ENCODE peak calls at places on chromosomes 6 and 20, in four cellular contexts. One of them, this sample, is unnamed.
A peak's percentile ranks its signal among the peaks of the same experiment; 100 is the strongest.

GRCh38 chr6:29887819-29888581 is 54.3 kb upstream of the HLA-A start:
- DNase-seq in GM12878: peak; percentile 25
- DNase-seq in K562: no peak
- DNase-seq in HepG2: no peak
- DNase-seq in this sample: no peak

GRCh38 chr20:63305393-63305792 is 12.4 kb downstream of the COL20A1 start:
- DNase-seq in GM12878: no peak
- DNase-seq in K562: no peak
- DNase-seq in HepG2: no peak
- DNase-seq in this sample: no peak

GRCh38 chr20:23309781-23310180 is 40.8 kb upstream of the NXT1 start:
- DNase-seq in GM12878: no peak
- DNase-seq in K562: no peak
- DNase-seq in HepG2: no peak
- DNase-seq in this sample: no peak

GRCh38 chr20:19540401-19540800 is 217.7 kb upstream of the RIN2 start:
- DNase-seq in GM12878: no peak
- DNase-seq in K562: no peak
- DNase-seq in HepG2: no peak
- DNase-seq in this sample: no peak

GRCh38 chr6:166036321-166037105 is 131.1 kb downstream of the TBXT start:
- DNase-seq in GM12878: no peak
- DNase-seq in K562: no peak
- DNase-seq in HepG2: no peak
- DNase-seq in this sample: no peak

GRCh38 chr20:12012241-12013222 is 94.8 kb downstream of the BTBD3 start:
- DNase-seq in GM12878: peak; percentile 12
- DNase-seq in K562: peak; percentile 44
- DNase-seq in HepG2: peak; percentile 67
- DNase-seq in this sample: peak; percentile 76

GRCh38 chr20:2651772-2652723 is at the start of gene NOP56:
- DNase-seq in GM12878: peak; percentile 45
- DNase-seq in K562: peak; percentile 91
- DNase-seq in HepG2: peak; percentile 88
- DNase-seq in this sample: peak; percentile 93

GRCh38 chr20:54067606-54068174 is 2.7 kb downstream of the BCAS1 start:
- DNase-seq in GM12878: peak; percentile 75
- DNase-seq in K562: peak; percentile 65
- DNase-seq in HepG2: peak; percentile 99
- DNase-seq in this sample: no peak

GRCh38 chr6:147095316-147095715 is 108.9 kb upstream of the STXBP5 start:
- DNase-seq in GM12878: no peak
- DNase-seq in K562: no peak
- DNase-seq in HepG2: no peak
- DNase-seq in this sample: no peak

GRCh38 chr6:6751615-6752014 is 163.1 kb downstream of the LY86 start:
- DNase-seq in GM12878: no peak
- DNase-seq in K562: peak; percentile 74
- DNase-seq in HepG2: no peak
- DNase-seq in this sample: no peak

GRCh38 chr6:119241540-119242309 is 107.8 kb downstream of the MAN1A1 start:
- DNase-seq in GM12878: no peak
- DNase-seq in K562: no peak
- DNase-seq in HepG2: no peak
- DNase-seq in this sample: no peak

GRCh38 chr6:119172813-119173212 is 94.3 kb upstream of the FAM184A start:
- DNase-seq in GM12878: no peak
- DNase-seq in K562: peak; percentile 46
- DNase-seq in HepG2: peak; percentile 67
- DNase-seq in this sample: no peak

GRCh38 chr6:78701407-78701806 is 165.9 kb upstream of the IRAK1BP1 start:
- DNase-seq in GM12878: no peak
- DNase-seq in K562: no peak
- DNase-seq in HepG2: no peak
- DNase-seq in this sample: no peak

GRCh38 chr6:75563032-75563431 is 38.6 kb upstream of the SENP6 start:
- DNase-seq in GM12878: no peak
- DNase-seq in K562: peak; percentile 30
- DNase-seq in HepG2: peak; percentile 37
- DNase-seq in this sample: peak; percentile 30

GRCh38 chr20:8385247-8385646 is 253.2 kb downstream of the PLCB1 start:
- DNase-seq in GM12878: no peak
- DNase-seq in K562: no peak
- DNase-seq in HepG2: no peak
- DNase-seq in this sample: no peak

GRCh38 chr20:54194724-54195438 is 13.0 kb upstream of the PFDN4 start:
- DNase-seq in GM12878: no peak
- DNase-seq in K562: no peak
- DNase-seq in HepG2: peak; percentile 100
- DNase-seq in this sample: no peak

GRCh38 chr6:164142312-164142711 is 727.8 kb downstream of the QKI start:
- DNase-seq in GM12878: no peak
- DNase-seq in K562: no peak
- DNase-seq in HepG2: no peak
- DNase-seq in this sample: no peak

GRCh38 chr20:50624351-50625016 is 66.9 kb downstream of the RIPOR3 start:
- DNase-seq in GM12878: no peak
- DNase-seq in K562: no peak
- DNase-seq in HepG2: peak; percentile 80
- DNase-seq in this sample: no peak

GRCh38 chr20:31716818-31717477 is 5.7 kb downstream of the BCL2L1 start:
- DNase-seq in GM12878: no peak
- DNase-seq in K562: peak; percentile 60
- DNase-seq in HepG2: no peak
- DNase-seq in this sample: no peak

GRCh38 chr6:16684896-16685554 is 76.2 kb downstream of the ATXN1 start:
- DNase-seq in GM12878: peak; percentile 56
- DNase-seq in K562: no peak
- DNase-seq in HepG2: no peak
- DNase-seq in this sample: no peak

GRCh38 chr6:121520337-121521163 is 85.1 kb downstream of the GJA1 start:
- DNase-seq in GM12878: no peak
- DNase-seq in K562: no peak
- DNase-seq in HepG2: no peak
- DNase-seq in this sample: no peak

GRCh38 chr6:125869427-125869826 is 78.7 kb downstream of the NCOA7 start:
- DNase-seq in GM12878: no peak
- DNase-seq in K562: peak; percentile 32
- DNase-seq in HepG2: no peak
- DNase-seq in this sample: no peak

GRCh38 chr6:125868996-125869395 is 78.2 kb downstream of the NCOA7 start:
- DNase-seq in GM12878: no peak
- DNase-seq in K562: peak; percentile 37
- DNase-seq in HepG2: no peak
- DNase-seq in this sample: no peak

GRCh38 chr6:125866433-125866832 is 75.7 kb downstream of the NCOA7 start:
- DNase-seq in GM12878: no peak
- DNase-seq in K562: no peak
- DNase-seq in HepG2: no peak
- DNase-seq in this sample: no peak

GRCh38 chr6:125868252-125868651 is 77.5 kb downstream of the NCOA7 start:
- DNase-seq in GM12878: no peak
- DNase-seq in K562: no peak
- DNase-seq in HepG2: no peak
- DNase-seq in this sample: no peak

GRCh38 chr6:125867483-125867935 is 76.7 kb downstream of the NCOA7 start:
- DNase-seq in GM12878: no peak
- DNase-seq in K562: no peak
- DNase-seq in HepG2: peak; percentile 24
- DNase-seq in this sample: no peak
- TF ChIP-seq SP1 in GM12878: no peak
- TF ChIP-seq SP1 in K562: no peak
- TF ChIP-seq SP1 in HepG2: no peak
- TF ChIP-seq SP1 in this sample: no peak

DNA sequence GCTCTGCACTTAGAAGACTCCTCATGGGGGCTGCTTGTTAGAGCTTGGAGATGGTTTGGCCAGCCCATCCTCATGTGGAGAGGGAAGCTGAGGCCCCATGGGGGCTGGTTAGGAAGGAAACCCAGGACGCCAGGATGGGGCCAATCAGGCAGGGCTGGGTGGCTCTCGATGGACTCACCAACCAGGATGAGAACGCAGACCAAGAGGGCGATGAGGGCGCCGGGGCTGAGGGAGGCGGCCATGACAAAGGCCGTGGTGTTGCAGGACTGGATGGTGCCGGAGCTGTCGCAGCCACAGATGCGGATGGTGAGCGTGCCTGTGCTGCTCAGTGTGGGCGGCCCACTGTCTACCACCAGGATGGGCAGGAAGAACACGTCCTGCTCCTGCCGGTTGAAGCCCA is 59.7 kb downstream of the CD40 start:
- DNase-seq in GM12878: no peak
- DNase-seq in K562: no peak
- DNase-seq in HepG2: no peak
- DNase-seq in this sample: no peak
- TF ChIP-seq BHLHE40 in GM12878: no peak
- TF ChIP-seq BHLHE40 in K562: no peak
- TF ChIP-seq BHLHE40 in HepG2: no peak
- TF ChIP-seq BHLHE40 in this sample: no peak

GRCh38 chr20:47124235-47124717 is 229.6 kb downstream of the EYA2 start:
- DNase-seq in GM12878: no peak
- DNase-seq in K562: no peak
- DNase-seq in HepG2: no peak
- DNase-seq in this sample: no peak
- TF ChIP-seq SP1 in GM12878: no peak
- TF ChIP-seq SP1 in K562: no peak
- TF ChIP-seq SP1 in HepG2: no peak
- TF ChIP-seq SP1 in this sample: no peak

GRCh38 chr6:1328129-1328528 is 16.2 kb downstream of the FOXQ1 start:
- DNase-seq in GM12878: no peak
- DNase-seq in K562: no peak
- DNase-seq in HepG2: no peak
- DNase-seq in this sample: no peak
- TF ChIP-seq BHLHE40 in GM12878: no peak
- TF ChIP-seq BHLHE40 in K562: no peak
- TF ChIP-seq BHLHE40 in HepG2: no peak
- TF ChIP-seq BHLHE40 in this sample: no peak

GRCh38 chr6:73362358-73362757 is at the start of gene KHDC3L:
- DNase-seq in GM12878: no peak
- DNase-seq in K562: no peak
- DNase-seq in HepG2: no peak
- DNase-seq in this sample: no peak
- TF ChIP-seq SP1 in GM12878: no peak
- TF ChIP-seq SP1 in K562: no peak
- TF ChIP-seq SP1 in HepG2: no peak
- TF ChIP-seq SP1 in this sample: no peak

DNA sequence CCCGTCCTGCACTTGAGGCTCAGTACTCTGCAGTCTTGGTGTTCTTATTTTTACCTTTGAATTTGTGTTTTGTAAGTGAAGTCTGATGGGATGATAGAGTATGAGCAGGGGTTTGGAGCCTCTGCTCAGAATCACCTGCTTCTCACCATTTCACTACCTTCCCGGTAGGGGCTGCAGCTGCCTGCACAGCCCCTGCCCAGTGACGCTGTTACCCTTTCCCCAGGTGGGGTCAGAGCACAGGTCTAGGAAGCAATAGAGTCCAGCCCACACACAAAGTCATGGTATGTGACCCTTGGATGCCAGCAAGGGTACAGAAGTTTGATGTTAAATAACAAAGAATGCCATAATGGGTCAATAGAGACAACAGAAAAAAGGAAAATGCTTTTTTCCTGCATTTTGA is 101.8 kb upstream of the TCF21 start:
- DNase-seq in GM12878: no peak
- DNase-seq in K562: no peak
- DNase-seq in HepG2: no peak
- DNase-seq in this sample: no peak
- TF ChIP-seq BHLHE40 in GM12878: no peak
- TF ChIP-seq BHLHE40 in K562: no peak
- TF ChIP-seq BHLHE40 in HepG2: no peak
- TF ChIP-seq BHLHE40 in this sample: no peak

DNA sequence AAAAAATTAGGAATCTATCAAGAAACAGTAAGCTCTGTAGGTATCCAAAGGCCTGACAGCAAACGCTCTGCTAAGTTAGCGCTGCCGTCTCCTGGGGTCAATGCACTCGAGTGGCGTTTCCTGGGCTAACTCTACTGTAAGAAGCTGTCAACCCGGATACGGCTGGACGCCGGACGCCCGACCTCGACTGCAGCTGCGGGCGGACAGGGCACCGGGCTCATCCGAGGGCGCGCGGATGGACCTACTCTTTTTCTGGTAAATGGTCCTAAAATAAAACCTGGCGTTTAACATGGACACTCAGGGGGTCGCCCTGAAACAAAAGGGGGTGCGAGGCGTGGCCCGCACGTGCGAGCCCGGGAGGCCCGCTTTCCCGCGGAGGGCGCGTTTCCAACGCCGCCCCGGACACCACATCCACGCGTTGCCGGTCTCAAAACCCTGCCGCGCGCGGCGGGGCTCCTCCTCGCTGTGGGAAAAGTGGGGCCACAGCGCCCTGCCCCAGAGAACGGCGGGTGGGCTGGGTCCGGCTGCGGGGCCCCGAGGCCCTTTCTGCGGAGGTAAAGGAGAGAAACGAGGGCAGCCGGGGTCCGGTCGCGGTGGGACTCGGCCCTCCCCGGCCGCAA is 535 bp downstream of the TCP1 start:
- DNase-seq in GM12878: no peak
- DNase-seq in K562: peak; percentile 67
- DNase-seq in HepG2: peak; percentile 47
- DNase-seq in this sample: peak; percentile 38
- TF ChIP-seq SP1 in GM12878: no peak
- TF ChIP-seq SP1 in K562: no peak
- TF ChIP-seq SP1 in HepG2: no peak
- TF ChIP-seq SP1 in this sample: no peak

This sample was measured in HEK293T.